ENCODE peak calls at places on chromosomes 7 and 10, in ten cellular contexts. M is adrenal gland; G is PC-9; Q is SK-N-SH; L is left ventricle myocardium inferior; K is right lobe of liver; E is colonic mucosa; T is effector memory CD4-positive, alpha-beta T cell; F is right cardiac atrium; U is IMR-90. P is an unnamed sample.

GRCh38 chr10:116444527-116445142 is 17.0 kb downstream of the PNLIPRP3 start:
- DNase-seq in M (peak; percentile 23), G (peak; percentile 1), Q (peak; percentile 49), L (no peak), K (no peak), E (peak; percentile 23), T (no peak), F (no peak), U (peak; percentile 31), P (no peak)

GRCh38 chr7:38013246-38013645 is 92.8 kb downstream of the EPDR1 start:
- DNase-seq in M (no peak), G (no peak), Q (no peak), L (no peak), K (no peak), E (no peak), T (no peak), F (no peak), U (no peak), P (no peak)

GRCh38 chr10:129968937-129969527 is 5.0 kb upstream of the EBF3 start:
- DNase-seq in M (peak; percentile 23), G (no peak), Q (peak; percentile 89), L (no peak), K (no peak), E (peak; percentile 44), T (no peak), F (peak; percentile 66), U (peak; percentile 31), P (no peak)

GRCh38 chr7:149459540-149460433 is 1.1 kb downstream of the ZNF777 start:
- DNase-seq in M (peak; percentile 22), G (peak; percentile 30), Q (peak; percentile 91), L (no peak), K (no peak), E (no peak), T (no peak), F (no peak), U (no peak), P (no peak)

GRCh38 chr10:5843814-5844705 is 30.8 kb upstream of the GDI2 start:
- DNase-seq in M (no peak), G (no peak), Q (no peak), L (no peak), K (no peak), E (no peak), T (no peak), F (no peak), U (no peak), P (no peak)

GRCh38 chr7:44811571-44811970 is 15.1 kb downstream of the PPIA start:
- DNase-seq in M (no peak), G (no peak), Q (no peak), L (no peak), K (no peak), E (no peak), T (no peak), F (no peak), U (no peak), P (no peak)

GRCh38 chr10:13827418-13827817 is 240.7 kb downstream of the PRPF18 start:
- DNase-seq in M (no peak), G (no peak), Q (no peak), L (no peak), K (no peak), E (no peak), T (no peak), F (no peak), U (peak; percentile 48), P (no peak)

GRCh38 chr10:103923502-103923901 is 5.5 kb upstream of the STN1 start:
- DNase-seq in M (no peak), G (peak; percentile 17), Q (no peak), L (no peak), K (no peak), E (no peak), T (no peak), F (no peak), U (no peak), P (no peak)

GRCh38 chr10:78910886-78911285 is 157.9 kb upstream of the ZMIZ1 start:
- DNase-seq in M (no peak), G (no peak), Q (no peak), L (no peak), K (no peak), E (no peak), T (no peak), F (no peak), U (no peak), P (peak; percentile 57)

GRCh38 chr7:85125679-85126078 is 61.2 kb downstream of the SEMA3D start:
- DNase-seq in M (no peak), G (no peak), Q (peak; percentile 54), L (no peak), K (no peak), E (no peak), T (no peak), F (no peak), U (peak; percentile 20), P (no peak)

GRCh38 chr7:96989241-96989858 is 16.0 kb upstream of the DLX6 start:
- DNase-seq in M (no peak), G (no peak), Q (no peak), L (no peak), K (no peak), E (no peak), T (no peak), F (no peak), U (no peak), P (no peak)
- H3K27me3 ChIP-seq in M (peaks cover 54% of the 10 kb centered on the region), G (no peaks in the 10 kb centered on the region), Q (peaks cover 4% of the 10 kb centered on the region), L (peaks cover 100% of the 10 kb centered on the region), K (peaks cover 16% of the 10 kb centered on the region), E (peaks cover 51% of the 10 kb centered on the region), T (peaks cover 23% of the 10 kb centered on the region), F (peaks cover 5% of the 10 kb centered on the region), U (peaks cover 35% of the 10 kb centered on the region), P (peaks cover 79% of the 10 kb centered on the region)

DNA sequence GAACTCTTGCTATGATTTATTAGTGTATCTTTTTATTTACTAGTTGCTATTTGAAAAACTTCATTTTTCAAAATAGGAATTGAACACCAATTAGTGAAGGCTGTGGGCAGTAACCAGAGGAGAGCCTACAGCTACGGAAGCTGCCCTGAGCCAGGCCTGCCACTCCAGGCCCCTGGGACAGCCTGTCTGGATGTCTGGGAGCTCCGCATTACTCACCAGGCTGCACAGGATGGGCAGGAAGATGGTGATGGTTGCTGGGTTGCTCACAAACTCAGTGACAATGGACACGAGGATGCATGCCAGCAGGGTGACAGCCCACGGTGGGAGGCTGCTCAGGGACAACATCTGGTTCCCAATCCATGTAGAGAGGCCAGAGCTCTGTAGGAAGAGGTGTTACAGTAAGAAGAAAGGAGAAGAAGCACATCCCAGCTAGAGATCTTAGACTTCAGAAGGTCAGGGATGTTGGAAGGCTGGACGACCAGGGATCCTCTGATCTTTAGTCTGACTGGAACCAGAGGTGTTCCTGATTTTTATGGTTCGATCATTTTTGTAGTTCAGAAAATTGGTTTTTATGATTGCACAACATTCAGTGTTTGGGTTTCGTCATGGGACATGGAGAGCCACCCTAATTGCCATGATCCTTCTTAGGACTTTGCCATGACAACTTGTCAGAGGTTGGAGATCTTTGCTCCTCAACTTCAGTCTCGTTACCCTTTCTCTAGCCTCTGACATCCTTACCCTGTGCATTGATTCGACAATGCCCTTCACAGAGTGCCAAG is 23.2 kb downstream of the STMP1 start:
- DNase-seq in M (no peak), G (no peak), Q (no peak), L (no peak), K (no peak), E (no peak), T (no peak), F (no peak), U (no peak), P (no peak)
- H3K4me1 ChIP-seq in M (no peaks in the 10 kb centered on the region), G (peaks cover 5% of the 10 kb centered on the region), Q (peaks cover 37% of the 10 kb centered on the region), L (peaks cover 36% of the 10 kb centered on the region), K (no peaks in the 10 kb centered on the region), E (no peaks in the 10 kb centered on the region), T (no peaks in the 10 kb centered on the region), F (peaks cover 13% of the 10 kb centered on the region), U (peaks cover 17% of the 10 kb centered on the region), P (peaks cover 3% of the 10 kb centered on the region)

GRCh38 chr7:128699196-128699712 is 27.2 kb downstream of the GARIN1A start:
- DNase-seq in M (no peak), G (no peak), Q (no peak), L (no peak), K (no peak), E (no peak), T (no peak), F (no peak), U (no peak), P (no peak)
- H3K27me3 ChIP-seq in M (peaks cover 19% of the 10 kb centered on the region), G (no peaks in the 10 kb centered on the region), Q (peaks cover 6% of the 10 kb centered on the region), L (peaks cover 53% of the 10 kb centered on the region), K (no peaks in the 10 kb centered on the region), E (peaks cover 38% of the 10 kb centered on the region), T (peaks cover 18% of the 10 kb centered on the region), F (no peaks in the 10 kb centered on the region), U (peaks cover 15% of the 10 kb centered on the region), P (peaks cover 16% of the 10 kb centered on the region)

DNA sequence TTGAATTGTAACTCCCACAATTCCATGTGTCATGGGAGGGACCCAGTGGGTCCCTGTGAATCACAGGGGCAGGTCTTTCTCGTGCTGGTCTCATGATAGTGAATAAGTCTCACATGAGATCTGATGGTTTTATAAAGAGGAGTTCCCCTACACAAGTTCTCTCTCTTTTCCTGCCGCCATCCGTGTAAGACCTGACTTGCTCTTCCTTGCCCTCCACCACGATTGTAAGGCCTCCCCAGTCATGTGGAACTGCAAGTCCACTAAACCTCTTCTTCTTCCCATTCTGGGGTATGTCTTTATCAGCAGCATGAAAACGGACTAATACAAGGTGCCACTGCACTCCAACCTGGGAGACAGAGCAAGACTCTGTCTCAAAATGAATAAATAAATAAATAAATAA is 329.2 kb downstream of the TNS3 start:
- DNase-seq in M (no peak), G (no peak), Q (no peak), L (no peak), K (no peak), E (no peak), T (no peak), F (no peak), U (no peak), P (no peak)
- H3K4me1 ChIP-seq in M (peaks cover 11% of the 10 kb centered on the region), G (peaks cover 19% of the 10 kb centered on the region), Q (peaks cover 14% of the 10 kb centered on the region), L (peaks cover 19% of the 10 kb centered on the region), K (peaks cover 8% of the 10 kb centered on the region), E (no peaks in the 10 kb centered on the region), T (no peaks in the 10 kb centered on the region), F (no peaks in the 10 kb centered on the region), U (peaks cover 6% of the 10 kb centered on the region), P (peaks cover 18% of the 10 kb centered on the region)

GRCh38 chr10:71621783-71622526 is 97.6 kb downstream of the C10orf105 start:
- DNase-seq in M (peak; percentile 72), G (peak; percentile 66), Q (no peak), L (no peak), K (no peak), E (no peak), T (no peak), F (no peak), U (peak; percentile 36), P (no peak)
- H3K27me3 ChIP-seq in M (no peaks in the 10 kb centered on the region), G (no peaks in the 10 kb centered on the region), Q (no peaks in the 10 kb centered on the region), L (no peaks in the 10 kb centered on the region), K (no peaks in the 10 kb centered on the region), E (no peaks in the 10 kb centered on the region), T (no peaks in the 10 kb centered on the region), F (no peaks in the 10 kb centered on the region), U (peaks cover 19% of the 10 kb centered on the region), P (no peaks in the 10 kb centered on the region)